ENCODE peak calls at places on chromosome 17, in ten cellular contexts. T is tibial artery; B is mesothelial cell of epicardium; R is effector memory CD4-positive, alpha-beta T cell; A is lung; Q is T-cell; N is EL; L is effector memory CD8-positive, alpha-beta T cell; C is gastrocnemius medialis; M is astrocyte of the spinal cord. J is an unnamed sample.

GRCh38 chr17:43927101-43927935 is 15.0 kb downstream of the PPY start:
- DNase-seq in T (no peak), B (no peak), R (no peak), A (no peak), Q (peak), N (no peak), L (no peak), C (peak), M (no peak), J (no peak)

GRCh38 chr17:47717261-47717697 is 15.8 kb upstream of the TBX21 start:
- DNase-seq in T (no peak), B (no peak), R (no peak), A (no peak), Q (no peak), N (no peak), L (no peak), C (no peak), M (no peak), J (no peak)

GRCh38 chr17:81245665-81246342 is 6.7 kb downstream of the NDUFAF8 start:
- DNase-seq in T (no peak), B (no peak), R (no peak), A (no peak), Q (no peak), N (no peak), L (no peak), C (no peak), M (no peak), J (no peak)

GRCh38 chr17:78559749-78560368 is 17.3 kb downstream of the DNAH17 start:
- DNase-seq in T (no peak), B (no peak), R (no peak), A (no peak), Q (no peak), N (no peak), L (no peak), C (no peak), M (no peak), J (no peak)

GRCh38 chr17:82848022-82848592 is 8.3 kb upstream of the ZNF750 start:
- DNase-seq in T (peak), B (no peak), R (peak), A (peak), Q (peak), N (no peak), L (peak), C (peak), M (peak), J (no peak)

GRCh38 chr17:13209091-13209490 is 191.3 kb upstream of the ELAC2 start:
- DNase-seq in T (no peak), B (no peak), R (no peak), A (no peak), Q (no peak), N (peak), L (no peak), C (no peak), M (peak), J (peak)

GRCh38 chr17:65547253-65547670 is 14.2 kb downstream of the AXIN2 start:
- DNase-seq in T (no peak), B (no peak), R (no peak), A (no peak), Q (no peak), N (no peak), L (no peak), C (peak), M (peak), J (no peak)

GRCh38 chr17:78665952-78666920 is 89.0 kb upstream of the DNAH17 start:
- DNase-seq in T (no peak), B (no peak), R (peak), A (no peak), Q (peak), N (peak), L (peak), C (peak), M (no peak), J (peak)

GRCh38 chr17:31216053-31216751 is 80.8 kb downstream of the OMG start:
- DNase-seq in T (no peak), B (no peak), R (no peak), A (no peak), Q (no peak), N (peak), L (no peak), C (no peak), M (peak), J (peak)

GRCh38 chr17:57463103-57463885 is 207.0 kb downstream of the MSI2 start:
- DNase-seq in T (no peak), B (no peak), R (no peak), A (no peak), Q (no peak), N (peak), L (no peak), C (no peak), M (peak), J (peak)

GRCh38 chr17:35167666-35168065 is 20.0 kb downstream of the UNC45B start:
- DNase-seq in T (no peak), B (no peak), R (no peak), A (no peak), Q (no peak), N (peak), L (no peak), C (no peak), M (no peak), J (peak)

GRCh38 chr17:50071692-50072091 is 15.8 kb downstream of the ITGA3 start:
- DNase-seq in T (no peak), B (no peak), R (no peak), A (no peak), Q (no peak), N (no peak), L (no peak), C (no peak), M (no peak), J (no peak)

GRCh38 chr17:78019976-78020716 is 61.6 kb downstream of the TNRC6C start:
- DNase-seq in T (no peak), B (no peak), R (no peak), A (no peak), Q (no peak), N (no peak), L (no peak), C (no peak), M (no peak), J (no peak)

GRCh38 chr17:47611372-47612350 is 38.1 kb upstream of the KPNB1 start:
- DNase-seq in T (no peak), B (no peak), R (no peak), A (no peak), Q (no peak), N (peak), L (no peak), C (no peak), M (no peak), J (no peak)

GRCh38 chr17:6090253-6090652 is 20.1 kb downstream of the WSCD1 start:
- DNase-seq in T (peak), B (no peak), R (no peak), A (no peak), Q (no peak), N (no peak), L (no peak), C (peak), M (no peak), J (no peak)

GRCh38 chr17:80558046-80558445 is 13.4 kb downstream of the RPTOR start:
- DNase-seq in T (no peak), B (no peak), R (no peak), A (no peak), Q (no peak), N (no peak), L (no peak), C (no peak), M (no peak), J (no peak)

GRCh38 chr17:49832840-49833599 is 14.8 kb downstream of the TAC4 start:
- DNase-seq in T (no peak), B (no peak), R (no peak), A (no peak), Q (no peak), N (no peak), L (no peak), C (no peak), M (no peak), J (no peak)

GRCh38 chr17:28747801-28748750 is 4.3 kb downstream of the TRAF4 start:
- DNase-seq in T (no peak), B (no peak), R (no peak), A (no peak), Q (no peak), N (no peak), L (no peak), C (no peak), M (no peak), J (no peak)

GRCh38 chr17:66655461-66655860 is 179.5 kb upstream of the CACNG5 start:
- DNase-seq in T (no peak), B (no peak), R (no peak), A (no peak), Q (no peak), N (no peak), L (no peak), C (no peak), M (no peak), J (no peak)

GRCh38 chr17:44539664-44540063 is 17.6 kb upstream of the FZD2 start:
- DNase-seq in T (no peak), B (no peak), R (no peak), A (no peak), Q (no peak), N (no peak), L (no peak), C (no peak), M (no peak), J (no peak)

J was measured in A172.